ENCODE peak calls at places on chromosome 15, in eight cellular contexts. T is neural crest cell; H is IMR-90; E is GM23338; V is psoas muscle; Y is CD8-positive, alpha-beta T cell; G is AG10803; J is fibroblast of the aortic adventitia. S is an unnamed sample.

GRCh38 chr15:80620931-80621330 is 74.2 kb upstream of the ABHD17C start:
- DNase-seq in H (no peak), E (no peak), G (no peak), J (no peak), T (no peak), Y (no peak), V (no peak), S (no peak)

GRCh38 chr15:73996939-73997338 is 2.4 kb downstream of the PML start:
- DNase-seq in Y (no peak), J (peak), T (no peak), H (no peak), V (no peak), E (peak), G (peak), S (peak)

GRCh38 chr15:45391746-45392711 is 13.7 kb upstream of the GATM start:
- DNase-seq in V (no peak), H (no peak), J (no peak), T (no peak), E (no peak), Y (no peak), G (no peak), S (no peak)

GRCh38 chr15:49273734-49274318 is 103.8 kb downstream of the GALK2 start:
- DNase-seq in Y (no peak), E (no peak), V (no peak), H (no peak), G (peak), T (no peak), J (peak), S (no peak)

GRCh38 chr15:40014390-40014789 is 24.6 kb downstream of the SRP14 start:
- DNase-seq in E (no peak), J (no peak), H (no peak), T (no peak), Y (no peak), G (no peak), V (no peak), S (no peak)

GRCh38 chr15:33644319-33644718 is 324.0 kb upstream of the CHRM5 start:
- DNase-seq in J (no peak), H (no peak), G (no peak), Y (no peak), V (peak), E (no peak), T (no peak), S (no peak)

GRCh38 chr15:101549647-101550046 is 60.1 kb upstream of the PCSK6 start:
- DNase-seq in G (no peak), E (peak), H (no peak), T (no peak), J (no peak), Y (no peak), V (no peak), S (no peak)

GRCh38 chr15:97806731-97807130 is 153.8 kb upstream of the ARRDC4 start:
- DNase-seq in H (no peak), T (no peak), J (no peak), Y (no peak), V (no peak), G (no peak), E (no peak), S (no peak)

GRCh38 chr15:42549052-42549491 is 434 bp downstream of the HAUS2 start:
- DNase-seq in Y (no peak), H (peak), V (no peak), T (no peak), G (peak), J (peak), E (peak), S (peak)

GRCh38 chr15:60799885-60800728 is 321.2 kb upstream of the ICE2 start:
- DNase-seq in E (no peak), Y (no peak), H (peak), V (no peak), G (peak), J (peak), T (no peak), S (peak)
- TF ChIP-seq CTCF in E (no peak), Y (no peak), H (no peak), V (no peak), G (no peak), J (no peak), T (no peak), S (no peak)

GRCh38 chr15:90686435-90687218 is 30.5 kb upstream of the BLM start:
- DNase-seq in H (peak), G (no peak), T (no peak), Y (no peak), V (no peak), E (no peak), J (no peak), S (no peak)

GRCh38 chr15:90690585-90690984 is 26.6 kb upstream of the BLM start:
- DNase-seq in J (peak), V (no peak), G (peak), Y (no peak), T (no peak), E (no peak), H (peak), S (no peak)

GRCh38 chr15:90694987-90695386 is 22.2 kb upstream of the BLM start:
- DNase-seq in H (no peak), E (no peak), V (no peak), T (no peak), Y (no peak), J (no peak), G (peak), S (no peak)

GRCh38 chr15:90691982-90692773 is 25.0 kb upstream of the BLM start:
- DNase-seq in Y (no peak), T (no peak), E (no peak), G (no peak), J (no peak), H (no peak), V (no peak), S (no peak)

GRCh38 chr15:90691369-90691768 is 25.8 kb upstream of the BLM start:
- DNase-seq in V (no peak), E (peak), T (no peak), Y (no peak), H (no peak), J (no peak), G (peak), S (no peak)
- TF ChIP-seq CTCF in V (no peak), E (no peak), T (no peak), Y (no peak), H (no peak), J (peak), G (peak), S (peak)

GRCh38 chr15:63601727-63602185 is 4.6 kb downstream of the FBXL22 start:
- DNase-seq in J (no peak), Y (no peak), V (no peak), T (no peak), G (no peak), E (peak), H (no peak), S (no peak)

GRCh38 chr15:63601026-63601726 is 4.0 kb downstream of the FBXL22 start:
- DNase-seq in V (peak), E (peak), H (peak), G (peak), T (peak), J (peak), Y (peak), S (no peak)

GRCh38 chr15:63600001-63600645 is 2.9 kb downstream of the FBXL22 start:
- DNase-seq in G (no peak), E (peak), H (no peak), V (peak), J (peak), T (peak), Y (no peak), S (no peak)

GRCh38 chr15:63599401-63600000 is 2.3 kb downstream of the FBXL22 start:
- DNase-seq in G (peak), J (peak), E (peak), V (peak), H (no peak), T (no peak), Y (no peak), S (peak)

DNA sequence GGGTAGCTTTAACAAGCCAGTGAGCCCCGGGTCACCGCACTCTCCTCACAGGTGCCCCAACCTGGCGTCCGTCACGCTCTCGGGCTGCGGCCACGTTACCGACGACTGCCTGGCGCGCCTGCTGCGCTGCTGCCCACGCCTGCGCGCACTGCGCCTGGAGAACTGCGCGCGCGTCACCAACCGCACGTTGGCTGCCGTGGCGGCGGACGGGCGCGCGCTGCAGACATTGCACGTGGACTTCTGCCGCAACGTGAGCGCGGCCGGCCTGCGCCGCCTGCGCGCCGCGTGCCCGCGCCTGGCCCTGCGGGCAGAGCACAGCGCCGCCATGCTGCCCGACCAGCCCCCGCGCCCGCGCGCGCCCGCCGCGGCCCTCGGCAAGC is 3.4 kb downstream of the FBXL22 start:
- DNase-seq in Y (peak), G (peak), V (peak), H (peak), T (peak), E (peak), J (peak), S (peak)
- TF ChIP-seq CTCF in Y (no peak), G (no peak), V (peak), H (peak), T (no peak), E (peak), J (no peak), S (no peak)

GRCh38 chr15:48242015-48242414 is 35.9 kb downstream of the SLC12A1 start:
- DNase-seq in J (no peak), Y (no peak), E (no peak), H (no peak), G (no peak), T (no peak), V (no peak), S (no peak)

GRCh38 chr15:48239334-48239733 is 33.2 kb downstream of the SLC12A1 start:
- DNase-seq in H (no peak), J (no peak), E (no peak), V (no peak), Y (no peak), T (no peak), G (no peak), S (no peak)

GRCh38 chr15:48244923-48245322 is 38.8 kb downstream of the SLC12A1 start:
- DNase-seq in G (peak), E (no peak), Y (no peak), T (no peak), J (peak), H (no peak), V (no peak), S (peak)

DNA sequence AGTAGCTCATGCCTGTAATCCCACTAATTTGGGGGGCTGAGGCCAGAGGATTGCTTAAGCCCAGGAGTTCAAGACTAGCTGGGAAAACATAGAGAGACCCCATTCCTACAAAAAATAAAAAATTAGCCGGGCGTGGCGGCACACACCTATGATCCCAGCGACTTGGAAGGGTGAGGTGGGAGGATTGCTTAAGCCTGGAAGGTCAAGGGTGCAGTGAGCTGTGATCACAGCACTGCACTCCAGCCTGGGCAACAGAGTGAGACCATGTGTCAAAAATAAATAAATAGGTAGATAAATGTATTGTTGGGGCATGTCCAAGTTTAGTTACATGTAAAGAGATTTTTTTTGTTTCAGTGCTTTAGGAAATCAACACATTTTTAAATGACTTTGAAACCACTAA is 36.4 kb downstream of the SLC12A1 start:
- DNase-seq in H (no peak), J (no peak), G (no peak), T (no peak), V (no peak), E (no peak), Y (no peak), S (no peak)
- TF ChIP-seq CTCF in H (no peak), J (no peak), G (no peak), T (no peak), V (no peak), E (no peak), Y (no peak), S (no peak)

DNA sequence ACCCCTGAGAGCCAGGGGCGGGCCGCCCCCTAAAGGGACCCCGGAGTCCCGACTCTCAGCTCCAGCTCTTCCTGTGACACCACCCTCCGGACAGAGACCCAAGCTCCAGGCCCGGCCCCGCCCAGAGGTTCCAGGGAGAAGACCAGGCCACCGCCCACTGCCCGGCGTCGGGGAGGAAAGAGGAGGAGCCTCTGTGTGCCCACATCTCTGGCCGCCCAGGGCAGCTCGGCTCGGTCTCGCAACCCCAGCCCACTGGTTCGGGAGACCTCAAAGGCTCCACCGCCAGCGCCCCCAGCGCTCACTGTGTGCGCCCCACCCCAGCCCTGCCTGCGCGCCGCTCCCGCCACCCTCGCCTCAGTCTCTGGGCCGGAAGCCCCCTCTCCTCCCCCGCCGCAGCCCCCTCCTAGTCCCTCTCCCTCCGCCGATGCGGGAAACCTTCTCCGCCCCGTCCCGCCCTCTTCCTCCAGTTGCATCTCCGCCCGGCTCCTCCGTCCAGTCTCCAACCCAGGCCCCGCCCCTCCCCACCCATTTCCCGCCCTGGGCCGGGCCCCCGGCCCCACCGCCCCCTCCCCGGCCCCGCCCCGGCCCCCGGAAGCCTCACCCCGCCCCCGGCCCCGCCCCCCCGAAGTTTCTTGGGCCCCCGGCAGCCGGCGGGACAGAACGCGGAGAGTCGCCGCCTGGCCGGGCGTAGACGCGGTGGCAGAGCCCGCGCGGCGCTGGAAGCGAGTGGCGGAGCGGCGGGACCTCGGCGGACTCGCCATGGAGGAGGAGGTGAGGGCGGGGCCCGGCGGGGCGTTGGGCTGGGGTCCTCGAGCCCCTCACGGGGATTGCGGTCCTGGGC is at the start of gene PLEKHO2:
- DNase-seq in E (peak), H (peak), Y (peak), T (peak), V (peak), G (peak), J (peak), S (peak)
- TF ChIP-seq CTCF in E (peak), H (peak), Y (peak), T (peak), V (peak), G (no peak), J (no peak), S (no peak)

GRCh38 chr15:66231421-66232266 is 21.9 kb downstream of the MEGF11 start:
- DNase-seq in V (no peak), J (peak), E (no peak), H (no peak), G (no peak), T (no peak), Y (no peak), S (peak)

GRCh38 chr15:66232267-66232625 is 21.3 kb downstream of the MEGF11 start:
- DNase-seq in G (no peak), Y (no peak), T (no peak), H (no peak), E (no peak), J (no peak), V (no peak), S (no peak)

GRCh38 chr15:66234798-66235197 is 18.8 kb downstream of the MEGF11 start:
- DNase-seq in T (no peak), J (no peak), V (no peak), G (no peak), Y (no peak), E (no peak), H (no peak), S (no peak)

GRCh38 chr15:66235866-66236265 is 17.7 kb downstream of the MEGF11 start:
- DNase-seq in H (no peak), V (no peak), G (no peak), E (no peak), J (no peak), T (no peak), Y (no peak), S (no peak)

DNA sequence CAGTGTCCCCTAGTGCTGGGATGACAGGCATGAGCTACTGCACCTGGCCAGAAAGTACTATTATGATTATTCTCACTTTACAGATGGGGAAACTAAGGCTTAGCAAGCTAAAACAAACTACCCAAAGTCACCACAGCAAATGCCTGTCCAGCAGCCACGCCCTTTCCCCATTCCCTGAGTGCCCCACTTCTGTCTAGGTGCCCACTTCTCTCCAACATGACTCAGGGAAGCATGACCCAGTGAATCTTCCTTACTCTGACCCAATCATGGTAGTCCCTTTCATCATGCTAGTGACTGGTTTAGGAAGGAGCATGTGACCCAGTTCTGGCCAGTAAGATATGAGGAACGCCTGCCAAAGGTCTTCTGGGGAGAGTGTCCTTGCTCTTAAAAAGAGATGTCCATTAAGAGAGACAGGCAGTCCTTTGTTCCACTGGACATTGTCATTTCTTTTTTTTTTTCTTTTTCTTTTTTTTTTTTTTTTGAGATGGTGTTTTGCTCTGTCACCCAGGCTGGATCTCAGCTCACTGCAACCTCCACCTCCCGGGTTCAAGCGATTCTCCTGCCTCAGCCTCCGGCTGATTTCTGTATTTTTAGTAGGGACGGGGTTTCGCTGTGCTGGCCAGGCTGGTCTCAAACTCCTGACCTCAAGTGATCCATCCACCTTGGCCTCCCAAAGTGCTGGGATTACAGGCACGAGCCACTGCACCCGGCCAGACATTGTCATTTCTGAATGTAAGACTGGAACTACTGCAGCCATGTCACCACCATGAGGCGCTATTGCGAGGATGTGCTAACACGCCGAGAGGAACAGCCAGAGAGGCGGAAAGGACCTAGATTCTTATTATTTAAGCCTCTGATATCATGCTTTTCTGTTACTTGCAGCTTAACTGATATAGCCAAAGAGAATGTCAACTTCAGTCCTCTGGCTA is 19.8 kb downstream of the MEGF11 start:
- DNase-seq in E (peak), Y (no peak), H (no peak), J (peak), G (peak), T (peak), V (no peak), S (peak)
- TF ChIP-seq CTCF in E (peak), Y (no peak), H (no peak), J (no peak), G (no peak), T (no peak), V (no peak), S (no peak)

GRCh38 chr15:69978603-69979002 is 119.1 kb downstream of the TLE3 start:
- DNase-seq in J (no peak), T (no peak), E (no peak), Y (no peak), G (no peak), H (no peak), V (no peak), S (no peak)

GRCh38 chr15:69979783-69980182 is 117.9 kb downstream of the TLE3 start:
- DNase-seq in Y (no peak), H (no peak), J (no peak), T (no peak), E (no peak), V (no peak), G (no peak), S (no peak)

GRCh38 chr15:69982037-69982436 is 115.7 kb downstream of the TLE3 start:
- DNase-seq in E (no peak), Y (no peak), H (no peak), T (no peak), G (no peak), V (no peak), J (no peak), S (no peak)

GRCh38 chr15:69979269-69979668 is 118.4 kb downstream of the TLE3 start:
- DNase-seq in E (peak), J (no peak), T (no peak), Y (no peak), G (no peak), H (peak), V (no peak), S (peak)

DNA sequence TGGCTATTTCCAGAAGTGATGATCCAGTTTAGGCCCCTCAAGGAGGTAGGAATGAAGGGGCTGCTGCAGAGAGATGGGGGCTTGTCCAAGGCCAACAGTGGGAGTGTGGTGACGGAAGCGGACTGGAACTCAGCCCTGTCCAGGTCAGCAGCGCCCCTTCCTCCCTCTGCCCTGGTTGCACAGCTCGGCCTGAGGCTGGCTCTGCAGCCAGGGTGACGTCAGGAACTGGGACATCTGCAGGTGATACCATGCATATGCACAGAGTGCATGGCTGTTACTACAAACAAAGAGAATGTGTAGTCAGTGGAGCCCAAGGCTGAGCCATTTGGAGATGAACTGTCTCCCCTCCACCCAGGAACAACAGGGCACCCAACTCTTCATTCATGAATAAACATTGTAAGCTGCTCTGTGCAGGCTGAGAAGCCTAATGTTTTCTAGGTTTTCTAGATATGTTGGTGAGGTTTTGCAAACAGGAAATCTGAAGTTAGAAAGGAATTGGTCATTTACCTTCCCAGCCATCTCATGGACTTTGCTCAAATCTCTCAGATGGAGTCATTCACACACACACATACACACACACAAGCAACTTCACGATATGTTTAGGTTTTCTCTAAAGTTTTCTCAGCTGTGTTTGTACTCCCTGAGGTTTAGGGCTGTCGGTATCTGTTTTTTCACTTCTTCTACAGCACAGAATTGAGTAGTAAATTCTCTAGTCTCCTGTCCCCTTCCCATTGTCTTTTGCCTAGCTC is 117.2 kb downstream of the TLE3 start:
- DNase-seq in J (no peak), V (no peak), G (no peak), Y (no peak), H (no peak), E (no peak), T (no peak), S (no peak)
- TF ChIP-seq CTCF in J (no peak), V (no peak), G (no peak), Y (no peak), H (no peak), E (no peak), T (no peak), S (no peak)